ENCODE peak calls at places on chromosomes 4 and X, in eight cellular contexts. I is AG04450, W is ovary, O is heart right ventricle, G is aorta, R is colonic mucosa, B is heart left ventricle, H is breast epithelium. Q is an unnamed sample.
A peak's percentile ranks its signal among the peaks of the same experiment; 100 is the strongest.

GRCh38 chrX:20596856-20597255 is 330.1 kb upstream of the RPS6KA3 start:
- DNase-seq in I (no peak), W (no peak), O (no peak), G (no peak), R (no peak), B (no peak), H (no peak), Q (no peak)

GRCh38 chrX:71911731-71912050 is 1.0 kb downstream of the NHSL2 start:
- DNase-seq in I (no peak), W (no peak), O (no peak), G (no peak), R (no peak), B (no peak), H (no peak), Q (no peak)

GRCh38 chr4:4344915-4345527 is 41.9 kb upstream of the NSG1 start:
- DNase-seq in I (no peak), W (no peak), O (no peak), G (peak; percentile 26), R (no peak), B (no peak), H (no peak), Q (no peak)

GRCh38 chr4:185520119-185520518 is 15.2 kb downstream of the PDLIM3 start:
- DNase-seq in I (no peak), W (no peak), O (no peak), G (no peak), R (no peak), B (no peak), H (no peak), Q (no peak)

GRCh38 chr4:123699823-123700822 is 303.5 kb downstream of the SPRY1 start:
- DNase-seq in I (peak; percentile 82), W (no peak), O (no peak), G (no peak), R (no peak), B (peak; percentile 41), H (no peak), Q (no peak)

GRCh38 chr4:39563448-39563847 is 36.2 kb upstream of the UGDH start:
- DNase-seq in I (no peak), W (no peak), O (no peak), G (no peak), R (no peak), B (no peak), H (no peak), Q (no peak)

GRCh38 chr4:142940614-142941013 is 94.5 kb upstream of the INPP4B start:
- DNase-seq in I (no peak), W (no peak), O (no peak), G (no peak), R (peak; percentile 20), B (no peak), H (no peak), Q (no peak)

GRCh38 chrX:12113321-12113720 is 25.0 kb upstream of the FRMPD4 start:
- DNase-seq in I (no peak), W (no peak), O (no peak), G (no peak), R (no peak), B (no peak), H (no peak), Q (no peak)

GRCh38 chr4:181863846-181864245 is 379.4 kb upstream of the TENM3 start:
- DNase-seq in I (no peak), W (no peak), O (no peak), G (no peak), R (no peak), B (no peak), H (no peak), Q (no peak)

GRCh38 chrX:29662759-29663503 is 552.4 kb upstream of the MAGEB2 start:
- DNase-seq in I (peak; percentile 85), W (no peak), O (no peak), G (no peak), R (no peak), B (no peak), H (no peak), Q (peak; percentile 52)

GRCh38 chrX:67893931-67894330 is 350.1 kb downstream of the AR start:
- DNase-seq in I (no peak), W (no peak), O (no peak), G (no peak), R (no peak), B (no peak), H (no peak), Q (no peak)

GRCh38 chrX:118644378-118644777 is 83.0 kb upstream of the IL13RA1 start:
- DNase-seq in I (no peak), W (no peak), O (no peak), G (no peak), R (no peak), B (no peak), H (no peak), Q (no peak)

GRCh38 chr4:148998719-148999118 is 556.5 kb upstream of the NR3C2 start:
- DNase-seq in I (peak; percentile 2), W (no peak), O (no peak), G (no peak), R (no peak), B (no peak), H (no peak), Q (no peak)

GRCh38 chrX:145609951-145610511 is 207.6 kb upstream of the SLITRK2 start:
- DNase-seq in I (peak; percentile 11), W (no peak), O (no peak), G (no peak), R (no peak), B (no peak), H (no peak), Q (no peak)
- H3K9me3 ChIP-seq in I (no peaks in the 10 kb centered on the region), W (no peaks in the 10 kb centered on the region), O (peaks cover 5% of the 10 kb centered on the region), G (no peaks in the 10 kb centered on the region), R (no peaks in the 10 kb centered on the region), B (no peaks in the 10 kb centered on the region), H (no peaks in the 10 kb centered on the region), Q (no peaks in the 10 kb centered on the region)

DNA sequence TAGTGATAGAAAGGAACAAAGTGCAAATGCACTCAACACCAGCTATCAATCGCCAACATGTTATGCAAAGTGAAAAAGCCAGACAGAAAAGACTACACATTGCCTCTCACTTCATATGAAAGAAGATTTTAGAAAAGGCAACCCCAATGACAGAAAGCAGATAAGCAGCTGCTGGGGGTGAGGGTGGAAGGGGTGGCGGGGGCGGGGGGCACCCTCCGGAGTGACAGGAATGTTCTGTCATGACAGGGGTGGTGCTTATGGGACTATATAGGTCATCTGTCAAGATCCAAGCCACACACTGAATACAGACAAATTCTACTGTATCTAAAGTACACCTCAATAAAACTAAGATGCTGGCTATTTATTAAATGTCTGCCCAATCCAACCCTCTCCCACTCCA is 10.7 kb downstream of the WDR1 start:
- DNase-seq in I (no peak), W (no peak), O (no peak), G (no peak), R (no peak), B (no peak), H (no peak), Q (no peak)
- H3K4me3 ChIP-seq in I (peak overlapping the region; percentile 48), W (peak overlapping the region; percentile 33), O (no peak overlapping the region), G (no peak overlapping the region), R (no peak overlapping the region), B (no peak overlapping the region), H (peak overlapping the region; percentile 53), Q (no peak overlapping the region)

DNA sequence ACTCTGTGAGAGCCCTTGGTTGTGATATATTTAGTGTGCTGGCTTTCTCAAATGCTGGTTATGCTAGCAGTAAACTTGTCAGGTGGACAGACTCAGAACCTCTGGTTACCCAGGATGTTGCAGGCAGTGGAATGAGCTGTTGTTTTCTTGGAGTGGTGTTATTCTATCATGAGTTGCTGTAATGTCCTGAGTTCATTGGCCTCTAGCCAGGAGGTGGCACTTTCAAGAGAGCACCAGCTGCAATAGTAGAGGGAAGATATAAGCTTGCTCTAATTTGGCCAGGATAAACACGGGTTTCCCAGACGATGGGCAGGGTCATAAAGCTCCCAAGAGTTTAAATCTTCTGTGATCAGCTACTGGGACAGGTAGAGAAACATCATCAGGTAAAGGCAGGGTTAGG is 95.0 kb upstream of the UBQLN2 start:
- DNase-seq in I (no peak), W (no peak), O (no peak), G (no peak), R (no peak), B (no peak), H (no peak), Q (no peak)
- H3K9me3 ChIP-seq in I (no peaks in the 10 kb centered on the region), W (no peaks in the 10 kb centered on the region), O (peaks cover 13% of the 10 kb centered on the region), G (no peaks in the 10 kb centered on the region), R (no peaks in the 10 kb centered on the region), B (no peaks in the 10 kb centered on the region), H (no peaks in the 10 kb centered on the region), Q (no peaks in the 10 kb centered on the region)

DNA sequence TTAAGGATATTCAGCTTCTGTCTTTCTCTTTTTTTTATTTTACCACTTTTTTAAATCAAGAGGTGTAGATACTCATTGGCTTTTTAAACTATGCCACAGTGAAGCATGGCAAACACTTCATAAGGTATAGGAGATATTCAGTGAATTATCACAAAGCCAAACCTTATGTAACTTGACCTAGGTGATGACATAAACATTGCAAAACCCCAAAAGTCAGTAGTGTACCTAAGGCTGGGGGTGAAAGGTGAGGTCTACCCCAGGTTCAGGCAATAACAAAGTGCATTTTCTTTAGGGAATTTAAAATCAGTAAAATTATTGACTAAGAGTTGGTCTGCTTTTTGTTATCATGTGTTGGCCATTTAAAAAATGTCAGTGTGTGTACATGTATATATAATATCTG is 39.1 kb downstream of the CDKL5 start:
- DNase-seq in I (no peak), W (no peak), O (no peak), G (no peak), R (no peak), B (no peak), H (no peak), Q (no peak)
- H3K4me3 ChIP-seq in I (no peak overlapping the region), W (no peak overlapping the region), O (no peak overlapping the region), G (no peak overlapping the region), R (no peak overlapping the region), B (no peak overlapping the region), H (no peak overlapping the region), Q (no peak overlapping the region)